ENCODE peak calls at places on chromosome 10, in five cellular contexts. R is PC-9; W is effector memory CD8-positive, alpha-beta T cell; N is M059J; X is hippocampal formation. C is an unnamed sample.

GRCh38 chr10:119316002-119316358 is 108.6 kb downstream of the GRK5 start:
- DNase-seq in N (no peak), W (no peak), R (no peak), X (no peak), C (no peak)

GRCh38 chr10:96249264-96249663 is 22.1 kb downstream of the BLNK start:
- DNase-seq in R (no peak), N (no peak), X (no peak), W (no peak), C (no peak)

GRCh38 chr10:112988839-112989406 is 38.9 kb downstream of the TCF7L2 start:
- DNase-seq in R (no peak), W (no peak), X (no peak), N (no peak), C (no peak)

GRCh38 chr10:120505866-120506265 is 48.8 kb downstream of the PLPP4 start:
- DNase-seq in R (no peak), X (peak), W (no peak), N (peak), C (peak)

GRCh38 chr10:132687181-132687892 is 98.6 kb downstream of the NKX6-2 start:
- DNase-seq in X (no peak), R (no peak), N (no peak), W (no peak), C (no peak)

GRCh38 chr10:71727429-71728217 is 8.0 kb upstream of the C10orf105 start:
- DNase-seq in N (peak), X (peak), W (peak), R (peak), C (peak)

GRCh38 chr10:9075420-9075819 is 1020.9 kb downstream of the GATA3 start:
- DNase-seq in W (no peak), R (no peak), N (no peak), X (no peak), C (no peak)

GRCh38 chr10:86390337-86391120 is 23.9 kb upstream of the GRID1 start:
- DNase-seq in W (no peak), X (no peak), R (no peak), N (no peak), C (no peak)

GRCh38 chr10:4141471-4141870 is 356.5 kb upstream of the KLF6 start:
- DNase-seq in R (no peak), N (no peak), X (no peak), W (no peak), C (peak)

GRCh38 chr10:78688221-78688944 is 380.4 kb upstream of the ZMIZ1 start:
- DNase-seq in N (no peak), W (no peak), R (no peak), X (peak), C (no peak)

GRCh38 chr10:5663692-5664427 is 2.5 kb downstream of the ASB13 start:
- DNase-seq in R (no peak), X (no peak), N (no peak), W (no peak), C (no peak)

GRCh38 chr10:78408671-78409472 is 375.2 kb downstream of the RPS24 start:
- DNase-seq in N (peak), R (no peak), X (no peak), W (no peak), C (peak)

GRCh38 chr10:14579405-14579804 is 195.3 kb downstream of the FAM107B start:
- DNase-seq in R (peak), X (no peak), W (no peak), N (no peak), C (no peak)

GRCh38 chr10:59970396-59971368 is 64.3 kb upstream of the CCDC6 start:
- DNase-seq in W (no peak), X (no peak), N (no peak), R (no peak), C (no peak)

GRCh38 chr10:43124094-43124521 is 14.1 kb upstream of the CSGALNACT2 start:
- DNase-seq in R (no peak), X (no peak), N (no peak), W (no peak), C (no peak)

GRCh38 chr10:17115683-17116082 is 13.9 kb downstream of the CUBN start:
- DNase-seq in W (no peak), R (peak), X (no peak), N (peak), C (peak)

GRCh38 chr10:88689366-88689765 is 16.7 kb upstream of the LIPK start:
- DNase-seq in X (no peak), N (peak), W (no peak), R (no peak), C (no peak)

GRCh38 chr10:73910401-73910763 is 550 bp upstream of the PLAU start:
- DNase-seq in X (no peak), W (no peak), N (peak), R (no peak), C (no peak)

GRCh38 chr10:69049564-69049955 is 38.3 kb upstream of the SRGN start:
- DNase-seq in R (no peak), W (no peak), N (no peak), X (no peak), C (no peak)

GRCh38 chr10:116798859-116799258 is 50.4 kb upstream of the ENO4 start:
- DNase-seq in R (no peak), W (no peak), N (no peak), X (no peak), C (no peak)

GRCh38 chr10:123936426-123936825 is 44.8 kb upstream of the CPXM2 start:
- DNase-seq in W (no peak), R (no peak), X (no peak), N (no peak), C (no peak)

GRCh38 chr10:95467162-95467599 is 94.0 kb downstream of the SORBS1 start:
- DNase-seq in W (no peak), R (no peak), X (no peak), N (peak), C (peak)

GRCh38 chr10:45599021-45599603 is 73.5 kb downstream of the ZFAND4 start:
- DNase-seq in R (no peak), X (no peak), W (no peak), N (no peak), C (no peak)

GRCh38 chr10:112985701-112986510 is 35.9 kb downstream of the TCF7L2 start:
- DNase-seq in R (no peak), X (no peak), W (no peak), N (peak), C (peak)

C was measured in RPMI7951.